ENCODE peak calls at places on chromosome 19, in five cellular contexts. H is PC-3, J is type B pancreatic cell, R is breast epithelium, T is fibroblast of the aortic adventitia. Y is an unnamed sample.

GRCh38 chr19:6971366-6971765 is 49.9 kb downstream of the MBD3L2B start:
- DNase-seq in T (no peak), R (no peak), J (no peak), H (peak), Y (no peak)

GRCh38 chr19:18046066-18046718 is 38.2 kb downstream of the ARRDC2 start:
- DNase-seq in T (peak), J (no peak), R (no peak), H (peak), Y (no peak)

GRCh38 chr19:48751835-48752510 is 468 bp downstream of the FUT1 start:
- DNase-seq in R (no peak), T (no peak), H (peak), J (no peak), Y (no peak)

GRCh38 chr19:2663920-2664571 is 38.4 kb downstream of the GNG7 start:
- DNase-seq in J (no peak), R (no peak), H (no peak), T (no peak), Y (no peak)

GRCh38 chr19:2197270-2197669 is 33.5 kb downstream of the DOT1L start:
- DNase-seq in H (no peak), R (no peak), T (no peak), J (no peak), Y (no peak)

GRCh38 chr19:47024502-47024901 is 4.9 kb downstream of the NPAS1 start:
- DNase-seq in R (no peak), J (no peak), T (no peak), H (no peak), Y (no peak)

GRCh38 chr19:18053571-18054219 is 33.0 kb downstream of the IL12RB1 start:
- DNase-seq in J (no peak), H (peak), T (peak), R (no peak), Y (no peak)

GRCh38 chr19:33377586-33378475 is 4.3 kb downstream of the CEBPG start:
- DNase-seq in J (no peak), T (peak), H (no peak), R (no peak), Y (no peak)

GRCh38 chr19:18271433-18271841 is 2.8 kb downstream of the IQCN start:
- DNase-seq in J (no peak), H (no peak), T (peak), R (no peak), Y (no peak)

GRCh38 chr19:16589917-16590316 is 17.7 kb upstream of the SLC35E1 start:
- DNase-seq in R (no peak), H (no peak), T (no peak), J (no peak), Y (no peak)

GRCh38 chr19:49489601-49490167 is 2.3 kb downstream of the RPL13A start:
- DNase-seq in H (no peak), R (no peak), T (no peak), J (no peak), Y (no peak)

GRCh38 chr19:15276620-15277019 is 44.4 kb upstream of the EPHX3 start:
- DNase-seq in J (no peak), T (peak), R (no peak), H (no peak), Y (no peak)

GRCh38 chr19:47891923-47892666 is 6.0 kb upstream of the SULT2A1 start:
- DNase-seq in R (no peak), T (peak), J (no peak), H (no peak), Y (no peak)

GRCh38 chr19:18520848-18521691 is 800 bp downstream of the ELL start:
- DNase-seq in J (no peak), R (no peak), T (no peak), H (no peak), Y (no peak)

GRCh38 chr19:38265213-38265861 is 964 bp downstream of the SPINT2 start:
- DNase-seq in T (no peak), J (no peak), R (no peak), H (peak), Y (no peak)

GRCh38 chr19:15280915-15281683 is 48.9 kb upstream of the EPHX3 start:
- DNase-seq in H (peak), T (peak), J (no peak), R (peak), Y (peak)

GRCh38 chr19:4749870-4750269 is 26.2 kb upstream of the DPP9 start:
- DNase-seq in J (no peak), R (no peak), T (no peak), H (no peak), Y (no peak)

GRCh38 chr19:31350693-31351211 is 1.5 kb upstream of the TSHZ3 start:
- DNase-seq in T (peak), J (no peak), H (peak), R (no peak), Y (no peak)

GRCh38 chr19:18854982-18855381 is 23.2 kb downstream of the UPF1 start:
- DNase-seq in J (no peak), H (no peak), R (no peak), T (no peak), Y (no peak)

GRCh38 chr19:17172624-17173345 is 42.4 kb upstream of the USE1 start:
- DNase-seq in J (no peak), T (no peak), H (no peak), R (no peak), Y (no peak)

GRCh38 chr19:6087074-6087506 is 23.2 kb downstream of the RFX2 start:
- DNase-seq in H (no peak), R (no peak), T (no peak), J (no peak), Y (no peak)

GRCh38 chr19:48249502-48250014 is 6.2 kb downstream of the CARD8 start:
- DNase-seq in R (no peak), H (no peak), T (no peak), J (no peak), Y (no peak)

GRCh38 chr19:31397308-31397707 is 48.1 kb upstream of the TSHZ3 start:
- DNase-seq in J (no peak), T (no peak), H (no peak), R (no peak), Y (no peak)

GRCh38 chr19:23439623-23440022 is 44.4 kb upstream of the ZNF91 start:
- DNase-seq in R (no peak), H (no peak), T (no peak), J (no peak), Y (no peak)

GRCh38 chr19:55355213-55355821 is 798 bp upstream of the COX6B2 start:
- DNase-seq in J (no peak), H (peak), R (no peak), T (no peak), Y (no peak)

GRCh38 chr19:2440515-2440914 is 13.1 kb upstream of the TIMM13 start:
- DNase-seq in T (no peak), H (no peak), J (no peak), R (no peak), Y (no peak)

GRCh38 chr19:10295305-10295846 is 5.6 kb downstream of the ICAM5 start:
- DNase-seq in J (no peak), T (no peak), H (no peak), R (no peak), Y (no peak)
- TF ChIP-seq CTCF in J (no peak), T (peak), H (peak), R (no peak), Y (no peak)

GRCh38 chr19:45467115-45467455 is 711 bp upstream of the FOSB start:
- DNase-seq in J (no peak), R (no peak), H (no peak), T (peak), Y (no peak)

GRCh38 chr19:45468803-45469131 is 971 bp downstream of the FOSB start:
- DNase-seq in H (no peak), R (no peak), J (no peak), T (no peak), Y (no peak)

GRCh38 chr19:45467456-45468158 is at the start of gene FOSB:
- DNase-seq in J (peak), H (peak), R (peak), T (peak), Y (peak)

GRCh38 chr19:45469132-45469834 is 1.5 kb downstream of the FOSB start:
- DNase-seq in J (peak), T (peak), R (peak), H (peak), Y (no peak)

GRCh38 chr19:45468159-45468651 is 409 bp downstream of the FOSB start:
- DNase-seq in T (no peak), J (no peak), H (no peak), R (no peak), Y (no peak)
- TF ChIP-seq CTCF in T (peak), J (no peak), H (no peak), R (no peak), Y (no peak)

GRCh38 chr19:29664753-29665214 is 477 bp upstream of the PLEKHF1 start:
- DNase-seq in T (no peak), J (no peak), H (no peak), R (no peak), Y (no peak)
- TF ChIP-seq CTCF in T (no peak), J (no peak), H (no peak), R (no peak), Y (no peak)

GRCh38 chr19:35029737-35030256 is 473 bp upstream of the SCN1B start:
- DNase-seq in R (no peak), J (no peak), H (no peak), T (no peak), Y (no peak)
- TF ChIP-seq CTCF in R (no peak), J (no peak), H (no peak), T (no peak), Y (no peak)

DNA sequence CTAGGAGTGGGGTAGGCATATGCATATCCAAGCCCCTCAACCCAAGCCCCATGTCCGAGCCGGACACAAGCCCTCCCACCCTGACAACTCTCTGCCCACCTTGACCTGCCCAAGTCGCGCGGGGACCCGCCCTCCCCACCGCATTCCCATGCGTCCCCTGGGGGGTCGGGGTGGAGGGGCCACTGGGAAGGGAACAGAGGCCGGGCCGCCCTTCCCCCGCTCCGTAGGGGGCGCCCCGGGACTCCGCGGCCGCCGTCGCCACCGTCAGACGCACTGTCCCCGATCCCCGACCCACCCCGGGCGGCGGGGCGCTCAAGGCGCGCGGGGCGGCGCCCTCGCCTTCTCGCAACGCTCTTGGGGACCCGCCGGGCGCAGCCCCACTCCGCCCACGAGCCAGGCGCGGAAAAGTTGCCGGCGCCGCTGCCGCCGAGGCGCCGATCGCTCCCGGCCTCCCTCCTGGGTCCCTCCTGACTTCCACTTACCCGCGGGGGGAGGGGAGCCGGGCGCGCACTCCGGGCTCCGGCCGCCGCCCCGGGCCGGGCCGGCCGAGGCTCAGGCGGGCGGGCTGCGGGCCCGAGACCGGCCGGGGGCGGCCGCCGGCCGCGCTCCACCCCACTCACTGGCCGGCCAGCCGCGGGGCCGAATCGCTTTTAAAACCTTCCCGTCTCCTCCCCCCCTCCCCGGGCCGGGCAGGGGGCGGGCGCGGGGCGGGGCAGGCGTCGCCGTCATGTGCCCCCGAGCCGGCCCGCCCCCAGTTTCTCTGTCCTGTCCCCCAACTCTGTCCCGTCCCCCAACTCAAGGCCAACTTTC is 34.4 kb upstream of the NANOS3 start:
- DNase-seq in T (peak), H (peak), R (peak), J (no peak), Y (no peak)
- TF ChIP-seq CTCF in T (no peak), H (no peak), R (no peak), J (peak), Y (peak)